ENCODE peak calls at places on chromosome 9, in five cellular contexts. E is A549, Y is Right ventricle myocardium inferior, W is G401, A is lung microvascular endothelial cell. D is an unnamed sample.

GRCh38 chr9:18658764-18659705 is 185.1 kb downstream of the ADAMTSL1 start:
- DNase-seq in E (no peak), Y (no peak), W (no peak), A (peak; percentile 76), D (no peak)

GRCh38 chr9:35726876-35727438 is 5.0 kb downstream of the TLN1 start:
- DNase-seq in E (no peak), Y (no peak), W (peak; percentile 64), A (peak; percentile 56), D (no peak)

GRCh38 chr9:93869863-93870262 is 85.3 kb downstream of the BARX1 start:
- DNase-seq in E (no peak), Y (no peak), W (no peak), A (no peak), D (no peak)

GRCh38 chr9:126773004-126773607 is 31.7 kb upstream of the ZBTB43 start:
- DNase-seq in E (peak; percentile 65), Y (no peak), W (no peak), A (peak; percentile 41), D (no peak)

GRCh38 chr9:89642789-89643188 is 38.0 kb downstream of the GADD45G start:
- DNase-seq in E (no peak), Y (no peak), W (peak; percentile 83), A (no peak), D (peak; percentile 68)

GRCh38 chr9:95383198-95383673 is 65.7 kb upstream of the FANCC start:
- DNase-seq in E (peak; percentile 73), Y (no peak), W (no peak), A (no peak), D (no peak)

GRCh38 chr9:111866976-111867375 is 29.6 kb upstream of the UGCG start:
- DNase-seq in E (no peak), Y (no peak), W (no peak), A (peak; percentile 14), D (no peak)

GRCh38 chr9:72141484-72141883 is 7.8 kb upstream of the GDA start:
- DNase-seq in E (no peak), Y (no peak), W (no peak), A (no peak), D (no peak)

GRCh38 chr9:134757206-134757975 is 115.8 kb downstream of the COL5A1 start:
- DNase-seq in E (no peak), Y (no peak), W (no peak), A (no peak), D (no peak)

GRCh38 chr9:134131471-134132207 is 4.2 kb upstream of the WDR5 start:
- DNase-seq in E (no peak), Y (no peak), W (no peak), A (no peak), D (no peak)

GRCh38 chr9:128178806-128179431 is 12.5 kb downstream of the CIZ1 start:
- DNase-seq in E (no peak), Y (no peak), W (no peak), A (no peak), D (no peak)

GRCh38 chr9:35606726-35607125 is 1.7 kb downstream of the TESK1 start:
- DNase-seq in E (no peak), Y (no peak), W (no peak), A (no peak), D (no peak)

GRCh38 chr9:71036501-71036900 is 84.9 kb downstream of the TRPM3 start:
- DNase-seq in E (no peak), Y (no peak), W (peak; percentile 69), A (peak; percentile 59), D (no peak)

GRCh38 chr9:98117984-98118639 is 910 bp downstream of the TRIM14 start:
- DNase-seq in E (peak; percentile 65), Y (no peak), W (peak; percentile 30), A (no peak), D (no peak)

GRCh38 chr9:407255-407654 is 192.6 kb downstream of the DOCK8 start:
- DNase-seq in E (no peak), Y (no peak), W (peak; percentile 6), A (no peak), D (no peak)

D was measured in NCI-H446 treated with DMSO at 0.1 percent for 48 hours.